ENCODE peak calls at places on chromosome 21, in nine cellular contexts. P, V, A, G, F, X, Y, Q and E are unnamed samples.

GRCh38 chr21:29800051-29800450 is 139.7 kb downstream of the GRIK1 start:
- DNase-seq in Q (no peak), X (no peak), Y (no peak), F (no peak), G (no peak), A (no peak), V (no peak), P (no peak), E (no peak)

GRCh38 chr21:29017639-29018237 is 1.4 kb downstream of the RWDD2B start:
- DNase-seq in V (no peak), Y (no peak), A (no peak), Q (no peak), F (no peak), P (peak), X (peak), G (no peak), E (no peak)

GRCh38 chr21:32392880-32393676 is at the start of gene URB1:
- DNase-seq in P (peak), Y (peak), F (peak), A (peak), X (peak), G (peak), V (peak), Q (peak), E (peak)

GRCh38 chr21:33189237-33189636 is 40.5 kb upstream of the IFNAR2 start:
- DNase-seq in V (no peak), P (no peak), A (no peak), Y (no peak), F (no peak), G (no peak), X (no peak), Q (no peak), E (no peak)

GRCh38 chr21:28487455-28488070 is 505.1 kb downstream of the LTN1 start:
- DNase-seq in V (no peak), G (no peak), A (no peak), P (no peak), Y (no peak), Q (no peak), F (no peak), X (no peak), E (no peak)

GRCh38 chr21:24955275-24955961 is 651.9 kb downstream of the MRPL39 start:
- DNase-seq in Q (no peak), X (no peak), G (no peak), F (no peak), Y (no peak), P (no peak), A (no peak), V (no peak), E (no peak)

GRCh38 chr21:21183092-21183491 is 184.9 kb downstream of the NCAM2 start:
- DNase-seq in V (no peak), P (no peak), Y (no peak), G (no peak), F (no peak), X (no peak), A (no peak), Q (peak), E (no peak)

GRCh38 chr21:39373634-39374033 is 24.7 kb upstream of the HMGN1 start:
- DNase-seq in A (no peak), Y (no peak), Q (peak), V (no peak), F (peak), G (no peak), P (peak), X (peak), E (no peak)

GRCh38 chr21:15669247-15669646 is 60.5 kb upstream of the USP25 start:
- DNase-seq in Q (peak), F (no peak), X (no peak), Y (no peak), G (no peak), A (peak), V (no peak), P (no peak), E (no peak)

GRCh38 chr21:36985761-36986594 is 19.5 kb upstream of the HLCS start:
- DNase-seq in F (no peak), Q (no peak), X (no peak), A (no peak), Y (no peak), P (no peak), V (no peak), G (no peak), E (no peak)

GRCh38 chr21:25375675-25376074 is 231.6 kb downstream of the MRPL39 start:
- DNase-seq in P (no peak), A (no peak), Q (peak), V (no peak), F (no peak), X (no peak), Y (no peak), G (no peak), E (no peak)

GRCh38 chr21:33428669-33429068 is 25.5 kb downstream of the IFNGR2 start:
- DNase-seq in P (no peak), Q (no peak), G (no peak), X (no peak), Y (no peak), F (no peak), V (peak), A (peak), E (no peak)

GRCh38 chr21:22096314-22096713 is 1098.1 kb downstream of the NCAM2 start:
- DNase-seq in Q (no peak), X (no peak), V (no peak), G (no peak), Y (no peak), P (no peak), A (no peak), F (no peak), E (no peak)

GRCh38 chr21:35829014-35829525 is 231.3 kb downstream of the SETD4 start:
- DNase-seq in G (no peak), P (no peak), V (no peak), Y (no peak), Q (no peak), X (no peak), A (no peak), F (no peak), E (no peak)

GRCh38 chr21:30831194-30831765 is 1.7 kb upstream of the KRTAP7-1 start:
- DNase-seq in G (no peak), V (no peak), Y (no peak), P (peak), F (peak), A (no peak), X (peak), Q (no peak), E (no peak)

GRCh38 chr21:19034041-19034440 is 630.5 kb upstream of the TMPRSS15 start:
- DNase-seq in P (no peak), X (no peak), A (no peak), G (no peak), Y (no peak), Q (no peak), F (no peak), V (no peak), E (no peak)

GRCh38 chr21:26448751-26449150 is 124.3 kb downstream of the CYYR1 start:
- DNase-seq in F (no peak), X (no peak), P (no peak), G (no peak), Q (no peak), A (no peak), Y (no peak), V (no peak), E (no peak)

DNA sequence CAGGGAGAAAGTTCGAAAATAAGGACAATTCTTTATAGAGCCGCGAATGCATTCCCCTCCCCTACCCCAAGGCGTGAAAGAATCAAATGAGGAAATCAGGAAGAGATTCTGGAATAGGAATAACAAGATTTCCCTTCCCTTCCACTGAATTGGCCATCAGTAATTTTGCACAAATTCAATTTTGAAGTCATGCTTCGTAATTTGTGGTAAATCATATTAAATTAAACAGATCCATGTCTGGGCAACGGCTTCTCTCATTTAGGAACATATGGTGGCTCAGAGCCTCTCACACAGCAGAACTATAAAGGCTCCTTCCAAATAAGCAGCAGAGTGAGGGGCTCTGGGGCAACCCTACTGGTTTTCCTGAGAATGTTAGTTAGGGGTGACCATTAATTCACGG is 152.9 kb downstream of the CLIC6 start:
- DNase-seq in V (no peak), Y (no peak), A (no peak), X (no peak), Q (no peak), G (no peak), F (no peak), P (no peak), E (no peak)
- H3K27ac ChIP-seq in V (no peak), Y (no peak), A (no peak), X (no peak), Q (no peak), G (no peak), F (no peak), P (no peak), E (no peak)

GRCh38 chr21:42419845-42420244 is 16.1 kb downstream of the UBASH3A start:
- DNase-seq in Y (no peak), X (no peak), A (no peak), G (no peak), Q (no peak), V (no peak), F (no peak), P (no peak), E (no peak)
- H3K27ac ChIP-seq in Y (no peak), X (no peak), A (no peak), G (no peak), Q (no peak), V (no peak), F (no peak), P (no peak), E (no peak)

GRCh38 chr21:46127239-46128105 is 27.9 kb downstream of the FTCD start:
- DNase-seq in Q (no peak), P (no peak), Y (no peak), F (no peak), X (no peak), A (no peak), G (peak), V (peak), E (peak)

GRCh38 chr21:46129846-46130651 is 25.3 kb downstream of the FTCD start:
- DNase-seq in X (no peak), A (no peak), Y (no peak), G (no peak), P (no peak), Q (no peak), V (peak), F (no peak), E (peak)

GRCh38 chr21:46126321-46127238 is 28.7 kb downstream of the COL6A2 start:
- DNase-seq in Y (peak), F (no peak), G (peak), Q (no peak), A (no peak), X (no peak), P (no peak), V (peak), E (peak)

GRCh38 chr21:46128983-46129571 is 26.3 kb downstream of the FTCD start:
- DNase-seq in A (no peak), G (no peak), Y (no peak), P (no peak), V (peak), Q (no peak), F (no peak), X (no peak), E (peak)

GRCh38 chr21:46128106-46128982 is 27.0 kb downstream of the FTCD start:
- DNase-seq in F (peak), A (no peak), V (peak), Y (peak), Q (no peak), P (no peak), X (no peak), G (no peak), E (no peak)
- H3K27ac ChIP-seq in F (no peak), A (no peak), V (no peak), Y (peak), Q (peak), P (no peak), X (no peak), G (peak), E (no peak)

GRCh38 chr21:42040411-42041180 is 30.4 kb upstream of the ZBTB21 start:
- DNase-seq in Y (peak), X (no peak), F (no peak), V (peak), A (peak), P (no peak), Q (peak), G (peak), E (peak)
- H3K27ac ChIP-seq in Y (peak), X (no peak), F (no peak), V (no peak), A (no peak), P (no peak), Q (peak), G (peak), E (peak)

GRCh38 chr21:45428534-45428933 is 23.6 kb downstream of the COL18A1 start:
- DNase-seq in A (no peak), Y (no peak), X (no peak), Q (no peak), F (no peak), G (no peak), P (no peak), V (peak), E (no peak)

GRCh38 chr21:45429221-45430164 is 24.5 kb downstream of the COL18A1 start:
- DNase-seq in V (peak), P (no peak), Q (no peak), A (no peak), G (no peak), X (no peak), F (no peak), Y (no peak), E (no peak)

GRCh38 chr21:45432575-45433255 is 27.8 kb downstream of the COL18A1 start:
- DNase-seq in Y (no peak), A (no peak), Q (peak), X (no peak), F (no peak), G (no peak), P (no peak), V (peak), E (no peak)

GRCh38 chr21:45431781-45432572 is 27.0 kb downstream of the COL18A1 start:
- DNase-seq in Q (peak), F (no peak), P (no peak), G (no peak), V (peak), A (no peak), X (no peak), Y (no peak), E (no peak)

DNA sequence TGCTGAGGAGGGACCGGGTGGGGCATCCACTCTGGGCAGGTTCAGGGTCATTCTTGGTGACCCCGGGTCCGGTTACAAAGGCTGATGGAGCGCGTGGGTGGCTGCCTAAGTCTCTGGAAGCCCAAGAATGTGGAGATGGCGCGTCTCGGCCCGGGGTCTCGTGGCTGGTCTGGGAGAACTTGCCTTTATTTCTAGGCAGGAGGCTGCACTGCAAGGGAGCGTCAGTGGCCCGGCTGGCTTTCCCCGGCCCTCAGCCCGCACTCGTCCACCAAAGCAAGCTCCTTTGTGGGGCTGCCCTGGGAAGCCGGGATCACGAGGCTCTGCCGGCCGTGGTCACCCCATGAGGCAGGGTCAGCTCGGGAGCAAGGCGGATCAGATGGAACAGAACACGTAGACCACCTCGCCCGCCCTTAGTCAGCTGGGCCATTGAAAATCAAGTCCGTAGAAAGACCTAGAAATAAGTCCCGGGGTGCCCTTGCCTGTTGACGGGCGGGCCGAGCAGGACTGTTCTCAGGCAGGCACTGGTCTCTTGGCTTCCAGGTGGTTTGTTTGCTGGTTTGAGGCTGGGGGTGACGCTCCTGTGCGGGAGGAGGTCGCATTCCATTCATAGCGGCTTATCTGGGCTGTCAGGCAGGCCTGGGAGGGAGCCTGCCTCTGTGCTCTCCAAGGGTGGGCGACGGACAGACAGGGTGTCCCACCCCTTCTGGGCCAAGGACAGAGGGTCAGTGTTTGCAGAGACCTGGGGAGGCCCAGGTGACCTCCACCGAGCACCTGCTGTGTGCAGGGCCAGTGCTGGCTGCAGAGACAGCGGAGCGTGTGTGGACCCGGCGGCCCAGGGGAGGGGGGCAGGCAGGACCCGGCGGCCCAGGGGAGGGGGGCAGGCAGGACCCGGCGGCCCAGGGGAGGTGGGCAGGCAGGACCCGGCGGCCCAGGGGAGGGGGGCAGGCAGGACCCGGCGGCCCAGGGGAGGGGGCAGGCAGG is 25.8 kb downstream of the COL18A1 start:
- DNase-seq in G (no peak), A (no peak), Q (peak), X (no peak), V (peak), Y (no peak), F (peak), P (no peak), E (no peak)
- H3K27ac ChIP-seq in G (no peak), A (no peak), Q (peak), X (no peak), V (no peak), Y (no peak), F (peak), P (no peak), E (no peak)

GRCh38 chr21:44337941-44338895 is 972 bp downstream of the CFAP410 start:
- DNase-seq in Q (peak), G (peak), X (peak), Y (peak), F (peak), V (peak), A (peak), P (peak), E (peak)

GRCh38 chr21:44338971-44339910 is at the start of gene CFAP410:
- DNase-seq in V (peak), P (peak), F (peak), X (peak), A (peak), G (peak), Q (peak), Y (peak), E (peak)

GRCh38 chr21:44334637-44335030 is 4.6 kb downstream of the CFAP410 start:
- DNase-seq in G (no peak), V (peak), F (no peak), Q (no peak), P (no peak), X (no peak), A (no peak), Y (no peak), E (no peak)

GRCh38 chr21:44335266-44336059 is 3.7 kb downstream of the CFAP410 start:
- DNase-seq in Q (no peak), V (peak), A (no peak), F (no peak), G (no peak), P (no peak), X (no peak), Y (no peak), E (no peak)

GRCh38 chr21:44337428-44337827 is 1.8 kb downstream of the CFAP410 start:
- DNase-seq in Y (no peak), X (no peak), A (no peak), G (peak), P (no peak), V (no peak), F (no peak), Q (no peak), E (no peak)
- H3K27ac ChIP-seq in Y (no peak), X (no peak), A (no peak), G (no peak), P (no peak), V (no peak), F (no peak), Q (peak), E (peak)